ENCODE peak calls at places on chromosomes 1 and 21, in six cellular contexts. U, D, N, P, F and J are unnamed samples.

GRCh38 chr21:34774750-34775149 is 106.0 kb downstream of the CLIC6 start:
- DNase-seq in U (peak), D (no peak), N (no peak), P (no peak), F (no peak), J (no peak)

GRCh38 chr1:202807367-202807925 is 775 bp downstream of the KDM5B start:
- DNase-seq in U (no peak), D (peak), N (no peak), P (no peak), F (no peak), J (no peak)

GRCh38 chr1:65175171-65176070 is 27.4 kb downstream of the AK4 start:
- DNase-seq in U (no peak), D (peak), N (no peak), P (no peak), F (no peak), J (no peak)

GRCh38 chr1:189432761-189433160 is 1044.9 kb downstream of the BRINP3 start:
- DNase-seq in U (no peak), D (no peak), N (no peak), P (no peak), F (no peak), J (no peak)

GRCh38 chr1:153533689-153534201 is 2.0 kb downstream of the S100A6 start:
- DNase-seq in U (peak), D (no peak), N (peak), P (peak), F (no peak), J (no peak)

GRCh38 chr1:240598602-240599001 is 13.4 kb downstream of the GREM2 start:
- DNase-seq in U (no peak), D (no peak), N (no peak), P (no peak), F (no peak), J (no peak)

GRCh38 chr1:212152308-212152693 is 116.8 kb downstream of the DTL start:
- DNase-seq in U (no peak), D (no peak), N (peak), P (no peak), F (no peak), J (no peak)

GRCh38 chr1:243930822-243931671 is 81.0 kb upstream of the AKT3 start:
- DNase-seq in U (no peak), D (peak), N (no peak), P (no peak), F (no peak), J (no peak)

GRCh38 chr1:8133190-8133589 is 107.1 kb upstream of the ERRFI1 start:
- DNase-seq in U (no peak), D (no peak), N (no peak), P (no peak), F (no peak), J (no peak)

GRCh38 chr1:81329061-81329460 is 471.7 kb upstream of the ADGRL2 start:
- DNase-seq in U (no peak), D (no peak), N (no peak), P (no peak), F (no peak), J (no peak)

GRCh38 chr1:215269955-215270354 is 187.4 kb downstream of the KCNK2 start:
- DNase-seq in U (no peak), D (peak), N (no peak), P (no peak), F (no peak), J (no peak)

GRCh38 chr1:232329103-232329788 is 300.7 kb downstream of the SIPA1L2 start:
- DNase-seq in U (no peak), D (no peak), N (no peak), P (no peak), F (no peak), J (no peak)

GRCh38 chr1:228367798-228368791 is 38.5 kb downstream of the TRIM11 start:
- DNase-seq in U (peak), D (peak), N (no peak), P (no peak), F (no peak), J (no peak)

GRCh38 chr1:165875171-165875570 is 47.8 kb downstream of the UCK2 start:
- DNase-seq in U (no peak), D (no peak), N (no peak), P (no peak), F (no peak), J (no peak)

GRCh38 chr21:29145354-29145782 is 14.9 kb downstream of the MAP3K7CL start:
- DNase-seq in U (peak), D (no peak), N (peak), P (no peak), F (no peak), J (peak)

GRCh38 chr1:106907795-106908194 is 148.7 kb upstream of the PRMT6 start:
- DNase-seq in U (no peak), D (no peak), N (no peak), P (no peak), F (no peak), J (no peak)

GRCh38 chr1:52633291-52633754 is 355 bp downstream of the SHISAL2A start:
- DNase-seq in U (no peak), D (peak), N (no peak), P (no peak), F (no peak), J (no peak)

GRCh38 chr1:153697873-153698647 is 19.6 kb downstream of the NPR1 start:
- DNase-seq in U (no peak), D (peak), N (peak), P (no peak), F (no peak), J (no peak)

GRCh38 chr1:181936768-181937581 is 124.5 kb downstream of the ZNF648 start:
- DNase-seq in U (peak), D (peak), N (no peak), P (peak), F (peak), J (no peak)

GRCh38 chr1:228478326-228478725 is 8.9 kb upstream of the RNF187 start:
- DNase-seq in U (no peak), D (peak), N (no peak), P (no peak), F (no peak), J (no peak)

GRCh38 chr1:157580179-157580827 is 17.6 kb downstream of the FCRL4 start:
- DNase-seq in U (peak), D (peak), N (peak), P (peak), F (no peak), J (peak)

GRCh38 chr1:39410915-39411436 is 80.5 kb upstream of the BMP8A start:
- DNase-seq in U (peak), D (peak), N (peak), P (no peak), F (no peak), J (peak)

GRCh38 chr1:191875994-191876393 is 282.3 kb upstream of the RGS18 start:
- DNase-seq in U (no peak), D (no peak), N (no peak), P (no peak), F (no peak), J (no peak)

GRCh38 chr1:40944326-40944725 is 35.2 kb upstream of the CTPS1 start:
- DNase-seq in U (peak), D (peak), N (peak), P (no peak), F (no peak), J (no peak)

GRCh38 chr1:8055973-8056372 is 29.9 kb upstream of the ERRFI1 start:
- DNase-seq in U (peak), D (no peak), N (no peak), P (peak), F (no peak), J (no peak)

GRCh38 chr1:67053785-67054759 is at the start of gene SLC35D1:
- DNase-seq in U (peak), D (peak), N (peak), P (peak), F (peak), J (no peak)

GRCh38 chr1:62687903-62688686 is at the start of gene DOCK7:
- DNase-seq in U (peak), D (peak), N (peak), P (peak), F (peak), J (no peak)

GRCh38 chr1:228938248-228938891 is 203.1 kb downstream of the RHOU start:
- DNase-seq in U (peak), D (no peak), N (peak), P (no peak), F (no peak), J (no peak)

GRCh38 chr1:76284842-76285241 is 210.3 kb downstream of the ST6GALNAC3 start:
- DNase-seq in U (no peak), D (no peak), N (peak), P (no peak), F (no peak), J (no peak)

GRCh38 chr1:207433435-207433834 is 20.7 kb upstream of the CR2 start:
- DNase-seq in U (no peak), D (no peak), N (no peak), P (no peak), F (no peak), J (no peak)

GRCh38 chr1:161863549-161863948 is 97.4 kb downstream of the ATF6 start:
- DNase-seq in U (no peak), D (no peak), N (no peak), P (no peak), F (no peak), J (no peak)

GRCh38 chr1:155324717-155325595 is 4.3 kb downstream of the RUSC1 start:
- DNase-seq in U (peak), D (peak), N (peak), P (peak), F (peak), J (no peak)

GRCh38 chr1:236762410-236762809 is 32.7 kb upstream of the MTR start:
- DNase-seq in U (no peak), D (no peak), N (no peak), P (no peak), F (no peak), J (no peak)

GRCh38 chr21:38955495-38955894 is 149.8 kb downstream of the ETS2 start:
- DNase-seq in U (no peak), D (no peak), N (no peak), P (no peak), F (no peak), J (no peak)

GRCh38 chr1:160494620-160495019 is 28.4 kb downstream of the SLAMF6 start:
- DNase-seq in U (peak), D (peak), N (no peak), P (peak), F (no peak), J (no peak)

GRCh38 chr21:14382486-14382834 is 486 bp downstream of the HSPA13 start:
- DNase-seq in U (no peak), D (peak), N (no peak), P (no peak), F (no peak), J (no peak)

GRCh38 chr1:69638673-69639072 is 71.0 kb downstream of the LRRC7 start:
- DNase-seq in U (no peak), D (no peak), N (no peak), P (no peak), F (no peak), J (no peak)

GRCh38 chr1:11690669-11691301 is 725 bp upstream of the DRAXIN start:
- DNase-seq in U (peak), D (peak), N (no peak), P (no peak), F (no peak), J (no peak)
- TF ChIP-seq EZH2 in U (no peak), D (no peak), N (peak), P (no peak), F (no peak), J (no peak)

GRCh38 chr1:17561561-17561985 is 22.1 kb downstream of the ARHGEF10L start:
- DNase-seq in U (no peak), D (no peak), N (no peak), P (no peak), F (no peak), J (no peak)
- H3K27ac ChIP-seq in U (no peak), D (peak), N (no peak), P (peak), F (peak), J (no peak)

GRCh38 chr1:2583871-2584341 is 2.7 kb upstream of the PRXL2B start:
- DNase-seq in U (no peak), D (peak), N (no peak), P (no peak), F (no peak), J (no peak)

GRCh38 chr1:2584822-2585317 is 1.7 kb upstream of the PRXL2B start:
- DNase-seq in U (no peak), D (no peak), N (no peak), P (no peak), F (no peak), J (no peak)

GRCh38 chr1:2586154-2587070 is at the start of gene PRXL2B:
- DNase-seq in U (peak), D (peak), N (peak), P (peak), F (peak), J (peak)

GRCh38 chr1:2587071-2587859 is 688 bp downstream of the PRXL2B start:
- DNase-seq in U (no peak), D (peak), N (peak), P (no peak), F (no peak), J (no peak)

DNA sequence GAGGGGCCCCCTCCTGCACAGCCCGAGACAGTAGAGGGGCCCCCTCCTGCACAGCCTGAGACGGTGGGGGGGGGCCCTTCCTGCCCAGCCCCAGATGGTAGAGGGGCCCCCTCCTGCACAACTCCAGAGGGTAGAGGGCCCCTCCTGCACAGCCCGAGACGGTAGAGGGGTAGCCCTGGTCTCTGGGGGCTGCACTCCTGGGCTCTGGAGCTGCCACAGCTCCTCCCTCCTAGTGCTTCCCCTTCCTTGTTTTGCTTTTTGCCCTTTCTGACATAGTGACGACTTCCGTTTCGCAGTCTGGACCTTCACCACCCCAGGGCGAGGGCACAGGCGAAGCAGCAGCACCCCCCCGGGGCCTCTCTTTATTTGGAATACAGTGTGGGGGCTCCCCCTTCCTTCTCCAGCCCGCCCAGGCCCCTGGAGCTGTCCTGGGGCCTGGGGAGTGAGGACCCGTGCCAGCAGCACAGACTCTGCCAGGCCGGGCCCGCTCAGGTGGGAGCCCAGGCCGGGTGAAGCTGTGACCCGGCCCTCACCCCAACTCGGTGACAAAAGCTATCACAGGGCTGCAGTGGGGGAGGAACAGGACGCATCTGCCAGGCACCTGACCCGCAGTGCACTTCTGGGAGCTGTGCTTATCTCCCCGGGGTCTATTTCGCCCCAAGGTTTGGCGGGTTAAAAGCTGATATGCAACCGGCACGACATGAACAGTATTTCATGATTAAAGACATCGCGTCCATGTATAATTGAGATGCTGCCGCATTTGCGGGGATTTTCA is 1.1 kb upstream of the PRXL2B start:
- DNase-seq in U (peak), D (peak), N (peak), P (no peak), F (no peak), J (peak)
- TF ChIP-seq POLR2AphosphoS5 in U (peak), D (peak), N (peak), P (peak), F (no peak), J (peak)

DNA sequence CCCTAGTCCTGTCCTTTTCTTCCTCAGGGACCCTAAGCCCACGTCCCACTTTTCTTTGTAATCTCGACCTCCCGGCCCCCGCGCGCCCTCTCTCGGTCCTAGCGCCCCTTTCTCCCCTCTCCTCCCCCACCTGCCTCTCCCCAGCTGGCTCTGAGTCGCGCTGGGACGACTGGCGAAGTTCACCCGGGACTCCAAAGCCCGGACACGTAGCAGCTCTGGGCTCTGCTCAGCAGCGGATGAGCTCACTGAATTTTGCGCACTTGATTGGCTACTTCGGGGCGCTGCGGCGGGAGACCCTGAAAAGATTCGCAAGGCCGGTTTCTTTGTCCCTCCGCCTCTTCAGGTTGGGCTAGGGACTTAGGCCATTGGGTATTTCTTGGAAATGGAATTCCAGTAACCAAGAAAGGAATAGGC is 16.3 kb upstream of the ACKR1 start:
- DNase-seq in U (no peak), D (peak), N (peak), P (no peak), F (peak), J (no peak)
- TF ChIP-seq EZH2 in U (no peak), D (no peak), N (peak), P (no peak), F (no peak), J (no peak)

GRCh38 chr1:9874412-9874811 is 35.7 kb downstream of the CTNNBIP1 start:
- DNase-seq in U (no peak), D (no peak), N (peak), P (no peak), F (no peak), J (no peak)

GRCh38 chr1:9873385-9873784 is 36.7 kb downstream of the CTNNBIP1 start:
- DNase-seq in U (no peak), D (no peak), N (no peak), P (no peak), F (no peak), J (no peak)

GRCh38 chr1:9873992-9874391 is 36.1 kb downstream of the CTNNBIP1 start:
- DNase-seq in U (no peak), D (no peak), N (no peak), P (no peak), F (no peak), J (no peak)

GRCh38 chr1:9875636-9876000 is 34.5 kb downstream of the CTNNBIP1 start:
- DNase-seq in U (no peak), D (no peak), N (no peak), P (no peak), F (no peak), J (no peak)

GRCh38 chr1:9874959-9875635 is 35.0 kb downstream of the CTNNBIP1 start:
- DNase-seq in U (peak), D (peak), N (peak), P (no peak), F (peak), J (peak)
- H3K27ac ChIP-seq in U (peak), D (peak), N (no peak), P (no peak), F (no peak), J (no peak)

DNA sequence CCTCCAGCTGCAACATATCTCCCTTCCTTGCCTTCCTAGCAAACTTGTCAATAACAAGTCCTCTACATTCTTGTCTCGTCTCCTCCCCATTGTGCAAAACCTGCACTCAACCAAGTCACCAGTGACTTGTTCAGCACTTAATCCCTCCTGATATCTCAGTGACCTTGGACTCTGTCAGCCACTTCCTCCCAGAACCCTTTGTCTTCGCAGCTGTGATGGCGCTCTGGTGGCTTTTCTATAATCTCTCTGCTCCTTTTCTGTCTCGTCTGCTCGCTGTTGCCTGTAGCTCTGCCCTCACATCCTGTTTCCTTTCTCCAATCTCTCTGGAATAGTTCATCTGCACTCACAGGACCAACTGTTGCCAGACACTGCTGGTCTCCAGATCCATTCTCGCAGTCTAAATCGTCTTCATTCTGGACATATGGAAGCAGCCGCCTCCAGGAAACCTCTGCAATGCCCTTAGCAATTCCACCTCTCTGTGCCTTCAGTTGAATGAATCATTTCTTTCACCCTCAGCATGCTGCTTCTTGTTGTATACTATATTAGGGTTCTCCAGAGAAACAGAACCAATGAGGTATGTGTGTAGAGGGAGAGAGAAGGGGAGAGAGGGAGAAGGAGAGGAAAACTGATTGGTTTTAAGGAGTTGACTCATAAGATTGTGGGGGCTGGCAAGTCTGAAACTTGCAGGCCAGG is 17.4 kb upstream of the IFNAR2 start:
- DNase-seq in U (no peak), D (no peak), N (peak), P (no peak), F (no peak), J (no peak)
- TF ChIP-seq POLR2AphosphoS5 in U (no peak), D (no peak), N (no peak), P (no peak), F (no peak), J (no peak)

GRCh38 chr1:36628804-36629203 is 146.1 kb upstream of the CSF3R start:
- DNase-seq in U (no peak), D (no peak), N (no peak), P (no peak), F (no peak), J (no peak)
- TF ChIP-seq EZH2 in U (no peak), D (no peak), N (no peak), P (no peak), F (no peak), J (no peak)

GRCh38 chr1:16443975-16444745 is 3.6 kb downstream of the NECAP2 start:
- DNase-seq in U (no peak), D (no peak), N (no peak), P (no peak), F (no peak), J (no peak)
- H3K27ac ChIP-seq in U (no peak), D (no peak), N (no peak), P (no peak), F (no peak), J (no peak)

GRCh38 chr1:47848985-47849610 is 148.1 kb downstream of the TRABD2B start:
- DNase-seq in U (no peak), D (no peak), N (no peak), P (no peak), F (no peak), J (no peak)
- TF ChIP-seq POLR2AphosphoS5 in U (no peak), D (no peak), N (no peak), P (no peak), F (no peak), J (no peak)